ENCODE peak calls at places on chromosomes 13 and 19, in eight cellular contexts. R is adrenal gland, B is breast epithelium, H is uterus, S is psoas muscle, C is AG10803, O is body of pancreas, D is H9. M is an unnamed sample.

GRCh38 chr13:43786766-43787517 is at the start of gene ENOX1:
- DNase-seq in R (peak; percentile 32), B (no peak), H (peak; percentile 68), S (peak; percentile 80), C (peak; percentile 71), O (peak; percentile 66), D (peak; percentile 65), M (peak; percentile 77)

GRCh38 chr13:74129500-74130144 is 4.6 kb downstream of the KLF12 start:
- DNase-seq in R (no peak), B (no peak), H (no peak), S (no peak), C (peak; percentile 56), O (no peak), D (no peak), M (no peak)

GRCh38 chr13:44884076-44884729 is 105.1 kb downstream of the NUFIP1 start:
- DNase-seq in R (no peak), B (no peak), H (no peak), S (no peak), C (peak; percentile 84), O (no peak), D (no peak), M (no peak)

GRCh38 chr19:7460562-7460966 is 28.3 kb downstream of the PEX11G start:
- DNase-seq in R (no peak), B (no peak), H (no peak), S (no peak), C (no peak), O (no peak), D (no peak), M (no peak)

GRCh38 chr19:4057913-4058695 is 8.6 kb downstream of the ZBTB7A start:
- DNase-seq in R (peak; percentile 97), B (peak; percentile 79), H (peak; percentile 92), S (peak; percentile 97), C (peak; percentile 91), O (peak; percentile 65), D (peak; percentile 38), M (peak; percentile 88)

GRCh38 chr13:53442979-53443378 is 414.4 kb downstream of the OLFM4 start:
- DNase-seq in R (no peak), B (no peak), H (no peak), S (no peak), C (no peak), O (no peak), D (no peak), M (no peak)

GRCh38 chr13:76012091-76012721 is 376.1 kb downstream of the LMO7 start:
- DNase-seq in R (no peak), B (no peak), H (no peak), S (no peak), C (peak; percentile 45), O (no peak), D (no peak), M (no peak)

GRCh38 chr13:112444416-112445399 is 68.6 kb downstream of the SPACA7 start:
- DNase-seq in R (no peak), B (no peak), H (no peak), S (peak; percentile 29), C (no peak), O (no peak), D (peak; percentile 21), M (peak; percentile 67)

GRCh38 chr13:33119886-33120543 is 103.8 kb downstream of the KL start:
- DNase-seq in R (no peak), B (no peak), H (no peak), S (no peak), C (no peak), O (no peak), D (no peak), M (no peak)

GRCh38 chr19:50835103-50835784 is 1.9 kb upstream of the KLK15 start:
- DNase-seq in R (no peak), B (no peak), H (no peak), S (no peak), C (peak; percentile 5), O (peak; percentile 56), D (no peak), M (no peak)

GRCh38 chr13:20127563-20128458 is 33.0 kb downstream of the GJA3 start:
- DNase-seq in R (peak; percentile 76), B (peak; percentile 60), H (peak; percentile 42), S (peak; percentile 83), C (peak; percentile 47), O (peak; percentile 80), D (peak; percentile 67), M (peak; percentile 82)

GRCh38 chr13:78657699-78658629 is 991 bp downstream of the OBI1 start:
- DNase-seq in R (no peak), B (no peak), H (no peak), S (no peak), C (peak; percentile 11), O (no peak), D (peak; percentile 32), M (no peak)

GRCh38 chr13:44903596-44903995 is 85.7 kb downstream of the NUFIP1 start:
- DNase-seq in R (peak; percentile 48), B (no peak), H (peak; percentile 86), S (peak; percentile 94), C (peak; percentile 98), O (peak; percentile 64), D (no peak), M (no peak)

GRCh38 chr13:77530870-77531269 is 4.6 kb upstream of the SCEL start:
- DNase-seq in R (no peak), B (no peak), H (no peak), S (no peak), C (no peak), O (no peak), D (no peak), M (no peak)

GRCh38 chr13:50456111-50456510 is 387.4 kb downstream of the DLEU7 start:
- DNase-seq in R (no peak), B (no peak), H (no peak), S (no peak), C (peak; percentile 41), O (no peak), D (no peak), M (no peak)

GRCh38 chr19:5321851-5322681 is 18.5 kb downstream of the PTPRS start:
- DNase-seq in R (no peak), B (no peak), H (no peak), S (no peak), C (no peak), O (no peak), D (no peak), M (peak; percentile 84)

GRCh38 chr13:30792257-30793000 is 57.1 kb downstream of the ALOX5AP start:
- DNase-seq in R (peak; percentile 95), B (peak; percentile 87), H (peak; percentile 78), S (peak; percentile 88), C (peak; percentile 95), O (peak; percentile 80), D (peak; percentile 50), M (peak; percentile 80)

GRCh38 chr13:27362064-27362751 is 62.2 kb upstream of the GTF3A start:
- DNase-seq in R (peak; percentile 88), B (peak; percentile 80), H (peak; percentile 84), S (peak; percentile 91), C (peak; percentile 70), O (peak; percentile 94), D (peak; percentile 93), M (peak; percentile 95)

GRCh38 chr19:35712529-35712909 is 5.3 kb upstream of the KMT2B start:
- DNase-seq in R (no peak), B (no peak), H (no peak), S (no peak), C (no peak), O (no peak), D (no peak), M (no peak)

GRCh38 chr13:46489586-46490023 is 63.4 kb upstream of the LRCH1 start:
- DNase-seq in R (no peak), B (no peak), H (no peak), S (peak; percentile 56), C (peak; percentile 92), O (no peak), D (no peak), M (no peak)

GRCh38 chr13:35953537-35954206 is 177.5 kb downstream of the DCLK1 start:
- DNase-seq in R (peak; percentile 59), B (no peak), H (peak; percentile 85), S (peak; percentile 88), C (peak; percentile 98), O (peak; percentile 61), D (peak; percentile 75), M (no peak)

GRCh38 chr13:35954207-35954560 is 177.0 kb downstream of the DCLK1 start:
- DNase-seq in R (no peak), B (no peak), H (no peak), S (no peak), C (peak; percentile 29), O (no peak), D (no peak), M (no peak)

GRCh38 chr13:35957996-35958395 is 173.2 kb downstream of the DCLK1 start:
- DNase-seq in R (no peak), B (no peak), H (no peak), S (no peak), C (no peak), O (no peak), D (no peak), M (no peak)

GRCh38 chr13:35957174-35957867 is 173.9 kb downstream of the DCLK1 start:
- DNase-seq in R (no peak), B (no peak), H (no peak), S (no peak), C (peak; percentile 83), O (no peak), D (no peak), M (no peak)

GRCh38 chr13:35956074-35956473 is 175.1 kb downstream of the DCLK1 start:
- DNase-seq in R (no peak), B (no peak), H (no peak), S (no peak), C (no peak), O (no peak), D (no peak), M (no peak)
- TF ChIP-seq CTCF in R (no peak), B (no peak), H (no peak), S (no peak), C (no peak), O (no peak), D (no peak), M (no peak)

GRCh38 chr13:110444226-110444653 is 117.3 kb downstream of the RAB20 start:
- DNase-seq in R (peak; percentile 58), B (no peak), H (peak; percentile 36), S (no peak), C (peak; percentile 47), O (no peak), D (no peak), M (no peak)
- TF ChIP-seq CTCF in R (peak; percentile 39), B (no peak), H (peak; percentile 49), S (no peak), C (peak; percentile 55), O (no peak), D (no peak), M (peak; percentile 16)

GRCh38 chr19:43624933-43625332 is 5.5 kb upstream of the ZNF428 start:
- DNase-seq in R (peak; percentile 60), B (no peak), H (no peak), S (peak; percentile 68), C (no peak), O (peak; percentile 78), D (peak; percentile 96), M (peak; percentile 92)
- TF ChIP-seq CTCF in R (no peak), B (no peak), H (no peak), S (no peak), C (no peak), O (no peak), D (peak; percentile 72), M (peak; percentile 46)

GRCh38 chr13:94710881-94711560 is 1.3 kb downstream of the SOX21 start:
- DNase-seq in R (no peak), B (no peak), H (no peak), S (no peak), C (no peak), O (no peak), D (peak; percentile 64), M (peak; percentile 71)
- TF ChIP-seq CTCF in R (no peak), B (no peak), H (no peak), S (no peak), C (no peak), O (no peak), D (no peak), M (no peak)

GRCh38 chr19:32809754-32810153 is 59.8 kb downstream of the SLC7A9 start:
- DNase-seq in R (no peak), B (no peak), H (no peak), S (no peak), C (no peak), O (no peak), D (no peak), M (no peak)
- TF ChIP-seq CTCF in R (no peak), B (no peak), H (no peak), S (no peak), C (no peak), O (no peak), D (no peak), M (no peak)